ENCODE peak calls at places on chromosomes 3 and 15, in nine cellular contexts. W is keratinocyte, D is body of pancreas, A is GM12865, R is HepG2, Y is dorsolateral prefrontal cortex, C is WERI-Rb-1, T is GM20000, H is AG10803. N is an unnamed sample.

GRCh38 chr3:139292192-139292591 is 51.6 kb upstream of the MRPS22 start:
- DNase-seq in W (no peak), D (no peak), A (no peak), R (no peak), Y (no peak), C (no peak), T (no peak), H (peak), N (no peak)

GRCh38 chr3:3170998-3171397 is 8.5 kb downstream of the CRBN start:
- DNase-seq in W (no peak), D (no peak), A (peak), R (no peak), Y (no peak), C (no peak), T (no peak), H (peak), N (no peak)

GRCh38 chr15:70264738-70265465 is 167.2 kb upstream of the TLE3 start:
- DNase-seq in W (no peak), D (no peak), A (no peak), R (no peak), Y (no peak), C (no peak), T (no peak), H (no peak), N (no peak)

GRCh38 chr3:78855190-78855589 is 912.6 kb downstream of the ROBO1 start:
- DNase-seq in W (no peak), D (no peak), A (no peak), R (no peak), Y (no peak), C (peak), T (no peak), H (no peak), N (no peak)

GRCh38 chr15:81379269-81379668 is 5.3 kb upstream of the TMC3 start:
- DNase-seq in W (no peak), D (no peak), A (no peak), R (no peak), Y (no peak), C (no peak), T (no peak), H (peak), N (no peak)

GRCh38 chr3:104628185-104628789 is 738.4 kb upstream of the ALCAM start:
- DNase-seq in W (peak), D (peak), A (peak), R (peak), Y (no peak), C (no peak), T (peak), H (peak), N (no peak)

GRCh38 chr15:67170143-67170885 is 84.1 kb downstream of the AAGAB start:
- DNase-seq in W (no peak), D (no peak), A (no peak), R (no peak), Y (no peak), C (no peak), T (no peak), H (no peak), N (no peak)

GRCh38 chr3:122364508-122364907 is 18.5 kb downstream of the MIX23 start:
- DNase-seq in W (no peak), D (no peak), A (no peak), R (no peak), Y (no peak), C (no peak), T (no peak), H (no peak), N (no peak)

GRCh38 chr3:162391301-162391700 is 894.7 kb downstream of the OTOL1 start:
- DNase-seq in W (no peak), D (no peak), A (no peak), R (no peak), Y (no peak), C (no peak), T (no peak), H (peak), N (no peak)

DNA sequence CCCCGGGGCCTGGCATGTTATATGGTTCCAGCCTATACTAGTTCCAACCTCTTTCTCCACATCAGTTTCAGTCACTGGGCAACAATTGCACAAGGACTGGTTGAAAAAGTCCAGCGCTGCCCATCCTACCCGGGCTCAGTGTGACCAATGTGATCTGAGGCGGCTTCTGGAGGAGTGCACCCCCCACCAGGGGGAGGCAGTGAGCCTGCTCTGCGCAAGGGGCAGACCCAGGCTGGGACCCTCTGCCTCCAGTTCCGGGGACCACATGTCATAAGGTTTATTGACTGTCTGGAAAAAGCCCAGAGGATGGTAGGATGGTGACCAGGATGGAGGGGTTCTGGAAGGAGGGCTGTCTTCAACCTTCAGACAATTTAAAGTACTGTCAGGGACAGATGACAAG is 25.6 kb upstream of the NR2E3 start:
- DNase-seq in W (no peak), D (no peak), A (no peak), R (no peak), Y (no peak), C (no peak), T (no peak), H (no peak), N (no peak)
- TF ChIP-seq CTCF in W (peak), D (peak), A (peak), R (peak), Y (no peak), C (peak), T (peak), H (peak), N (no peak)

DNA sequence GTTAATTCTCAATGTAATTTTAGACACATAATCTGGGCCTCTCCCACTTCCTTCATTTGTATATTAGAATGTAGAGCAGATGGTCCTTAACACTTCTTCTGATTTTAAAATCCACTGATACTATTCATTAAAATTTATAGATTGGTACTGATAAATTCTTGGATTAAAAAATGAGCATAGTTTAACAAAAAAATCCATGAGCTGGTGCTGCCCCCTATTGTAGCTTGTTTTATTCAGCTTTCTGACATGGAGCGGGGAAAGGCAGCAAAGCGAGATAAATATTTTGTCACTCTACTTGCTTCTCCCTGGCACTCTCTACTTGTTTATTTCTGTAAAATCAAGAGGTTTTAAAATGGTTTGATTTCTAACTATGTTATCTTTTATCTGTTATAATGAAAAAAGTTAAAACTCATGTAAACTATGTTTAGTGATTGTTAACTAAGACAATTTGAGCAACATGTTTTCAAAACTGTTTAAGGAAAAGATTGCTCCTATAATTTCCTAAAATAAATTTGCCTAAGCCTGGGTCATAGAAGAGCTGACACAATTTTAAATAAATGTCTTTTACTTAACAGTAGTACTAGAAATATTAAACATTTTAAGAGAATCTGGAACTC is 26.5 kb upstream of the PLOD2 start:
- DNase-seq in W (no peak), D (peak), A (peak), R (no peak), Y (peak), C (no peak), T (no peak), H (peak), N (peak)
- TF ChIP-seq CTCF in W (peak), D (peak), A (peak), R (peak), Y (peak), C (peak), T (no peak), H (peak), N (peak)

GRCh38 chr3:177824190-177824786 is 627.0 kb upstream of the TBL1XR1 start:
- DNase-seq in W (no peak), D (peak), A (no peak), R (peak), Y (peak), C (peak), T (no peak), H (peak), N (no peak)

GRCh38 chr3:177824841-177825240 is 627.6 kb upstream of the TBL1XR1 start:
- DNase-seq in W (no peak), D (no peak), A (no peak), R (no peak), Y (no peak), C (no peak), T (no peak), H (no peak), N (no peak)

GRCh38 chr3:177822826-177823225 is 625.5 kb upstream of the TBL1XR1 start:
- DNase-seq in W (no peak), D (no peak), A (no peak), R (no peak), Y (no peak), C (no peak), T (no peak), H (no peak), N (no peak)

GRCh38 chr3:177826253-177826652 is 629.0 kb upstream of the TBL1XR1 start:
- DNase-seq in W (no peak), D (no peak), A (no peak), R (no peak), Y (no peak), C (no peak), T (no peak), H (no peak), N (no peak)

DNA sequence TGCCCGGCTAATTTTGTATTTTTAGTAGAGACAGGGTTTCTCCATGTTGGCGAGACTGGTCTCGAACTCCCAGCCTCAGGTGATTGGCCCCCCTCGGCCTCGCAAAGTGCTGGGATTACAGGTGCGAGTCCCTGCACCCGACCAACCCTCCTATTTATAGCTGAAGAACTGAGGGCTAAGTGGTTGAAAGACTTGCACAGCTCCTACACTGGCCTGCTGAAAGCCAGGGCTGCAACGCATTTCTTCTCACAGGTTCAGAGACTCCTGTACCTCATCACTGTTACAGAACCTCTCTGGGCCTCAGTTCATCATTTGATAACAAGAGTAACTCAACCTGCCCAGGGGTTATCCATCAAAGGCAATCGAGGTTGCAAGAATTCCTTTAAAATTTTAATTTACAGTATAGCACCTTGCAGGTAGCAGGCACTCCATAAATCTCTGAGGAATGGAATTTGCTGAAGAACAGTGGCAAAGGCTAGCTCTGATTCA is 626.5 kb upstream of the TBL1XR1 start:
- DNase-seq in W (no peak), D (no peak), A (no peak), R (no peak), Y (no peak), C (no peak), T (no peak), H (no peak), N (no peak)
- TF ChIP-seq CTCF in W (no peak), D (no peak), A (no peak), R (no peak), Y (no peak), C (no peak), T (no peak), H (no peak), N (no peak)

GRCh38 chr3:13104511-13104910 is 31.3 kb upstream of the IQSEC1 start:
- DNase-seq in W (no peak), D (no peak), A (no peak), R (no peak), Y (no peak), C (no peak), T (no peak), H (no peak), N (no peak)

GRCh38 chr3:13105181-13105580 is 32.0 kb upstream of the IQSEC1 start:
- DNase-seq in W (no peak), D (no peak), A (no peak), R (no peak), Y (no peak), C (no peak), T (no peak), H (no peak), N (no peak)

GRCh38 chr3:13106308-13106970 is 33.2 kb upstream of the IQSEC1 start:
- DNase-seq in W (no peak), D (no peak), A (no peak), R (peak), Y (no peak), C (peak), T (no peak), H (no peak), N (no peak)

GRCh38 chr3:13107661-13108060 is 34.4 kb upstream of the IQSEC1 start:
- DNase-seq in W (no peak), D (no peak), A (no peak), R (no peak), Y (no peak), C (peak), T (no peak), H (no peak), N (no peak)

GRCh38 chr3:13105851-13106250 is 32.6 kb upstream of the IQSEC1 start:
- DNase-seq in W (no peak), D (no peak), A (no peak), R (no peak), Y (no peak), C (peak), T (no peak), H (no peak), N (no peak)
- TF ChIP-seq CTCF in W (peak), D (no peak), A (peak), R (peak), Y (no peak), C (peak), T (no peak), H (no peak), N (no peak)

GRCh38 chr15:99961011-99961441 is 227.8 kb upstream of the LYSMD4 start:
- DNase-seq in W (no peak), D (peak), A (no peak), R (no peak), Y (no peak), C (no peak), T (no peak), H (no peak), N (no peak)
- TF ChIP-seq CTCF in W (peak), D (no peak), A (no peak), R (no peak), Y (peak), C (peak), T (no peak), H (peak), N (no peak)

GRCh38 chr15:64209680-64210334 is 47.0 kb upstream of the PPIB start:
- DNase-seq in W (no peak), D (no peak), A (peak), R (peak), Y (no peak), C (no peak), T (peak), H (peak), N (no peak)
- TF ChIP-seq CTCF in W (no peak), D (peak), A (peak), R (peak), Y (peak), C (peak), T (peak), H (peak), N (peak)

DNA sequence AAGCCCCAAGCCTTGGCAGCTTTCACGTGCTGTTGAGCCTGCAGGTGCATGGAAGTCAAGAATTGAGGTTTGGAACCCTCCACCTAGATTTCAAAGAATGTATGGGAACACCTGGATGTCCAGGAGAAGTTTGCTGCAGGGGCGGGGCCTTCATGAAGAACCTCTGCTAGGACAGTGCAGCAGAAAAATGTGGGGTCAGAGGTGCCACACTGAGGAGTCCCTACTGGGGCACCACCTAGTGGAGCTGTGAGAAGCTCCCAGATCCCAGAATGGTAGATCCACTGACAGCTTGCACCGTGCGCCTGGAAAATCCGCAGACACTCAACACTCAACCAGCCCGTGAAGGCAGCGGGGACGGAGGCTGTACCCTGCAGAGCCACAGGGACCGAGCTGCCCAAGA is 201.6 kb downstream of the OCA2 start:
- DNase-seq in W (no peak), D (no peak), A (no peak), R (no peak), Y (no peak), C (no peak), T (no peak), H (no peak), N (no peak)
- TF ChIP-seq CTCF in W (peak), D (no peak), A (no peak), R (no peak), Y (no peak), C (peak), T (no peak), H (peak), N (no peak)

GRCh38 chr3:114827495-114827894 is 319.6 kb downstream of the ZBTB20 start:
- DNase-seq in W (no peak), D (peak), A (peak), R (peak), Y (no peak), C (peak), T (peak), H (peak), N (no peak)
- TF ChIP-seq CTCF in W (peak), D (peak), A (peak), R (peak), Y (peak), C (peak), T (peak), H (peak), N (peak)

DNA sequence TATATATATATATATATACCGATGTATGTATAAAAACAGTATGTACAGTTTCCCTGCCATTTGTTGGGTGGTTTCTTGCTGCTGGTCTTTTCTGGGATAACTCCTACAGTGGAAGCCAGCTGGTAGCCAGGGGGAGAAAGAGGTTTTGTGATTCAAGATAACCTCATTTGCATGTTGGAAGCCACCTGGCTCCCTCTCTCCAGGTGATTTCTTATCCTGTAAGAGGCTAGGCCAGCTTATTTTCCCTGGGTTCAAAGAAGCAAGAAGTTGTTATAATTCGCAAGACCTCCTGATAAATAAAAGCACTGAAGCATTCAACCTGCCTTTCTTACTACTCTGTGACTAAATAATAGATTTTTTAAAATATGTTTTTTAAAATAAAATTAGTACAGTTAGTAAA is 443.3 kb downstream of the VGLL3 start:
- DNase-seq in W (no peak), D (no peak), A (no peak), R (no peak), Y (no peak), C (no peak), T (no peak), H (no peak), N (no peak)
- TF ChIP-seq CTCF in W (no peak), D (no peak), A (no peak), R (no peak), Y (no peak), C (no peak), T (no peak), H (no peak), N (no peak)

GRCh38 chr3:155078959-155079794 is 942 bp upstream of the MME start:
- DNase-seq in W (no peak), D (no peak), A (no peak), R (no peak), Y (no peak), C (no peak), T (no peak), H (peak), N (no peak)
- TF ChIP-seq CTCF in W (no peak), D (no peak), A (no peak), R (no peak), Y (no peak), C (no peak), T (no peak), H (peak), N (peak)